ENCODE peak calls at places on chromosomes 1 and 21, in seven cellular contexts. One of them, this sample, is unnamed. For H3K27me3, the result is how much of the 10 kb centered on the place peaks cover.

GRCh38 chr1:51301152-51301843 is 29.1 kb downstream of the TTC39A start:
- DNase-seq in tibial nerve: no peak
- DNase-seq in sigmoid colon: peak
- DNase-seq in SK-N-SH: no peak
- DNase-seq in GM12878: peak
- DNase-seq in K562: no peak
- DNase-seq in ovary: no peak
- DNase-seq in this sample: no peak

GRCh38 chr1:201267481-201268229 is 15.7 kb upstream of the PKP1 start:
- DNase-seq in tibial nerve: no peak
- DNase-seq in sigmoid colon: peak
- DNase-seq in SK-N-SH: no peak
- DNase-seq in GM12878: no peak
- DNase-seq in K562: no peak
- DNase-seq in ovary: no peak
- DNase-seq in this sample: peak

GRCh38 chr1:198387587-198387986 is 152.9 kb downstream of the ATP6V1G3 start:
- DNase-seq in tibial nerve: no peak
- DNase-seq in sigmoid colon: no peak
- DNase-seq in SK-N-SH: no peak
- DNase-seq in GM12878: no peak
- DNase-seq in K562: no peak
- DNase-seq in ovary: no peak
- DNase-seq in this sample: no peak

GRCh38 chr1:13543451-13543911 is 29.7 kb upstream of the LRRC38 start:
- DNase-seq in tibial nerve: no peak
- DNase-seq in sigmoid colon: no peak
- DNase-seq in SK-N-SH: no peak
- DNase-seq in GM12878: no peak
- DNase-seq in K562: no peak
- DNase-seq in ovary: no peak
- DNase-seq in this sample: no peak

GRCh38 chr1:31605908-31606427 is 11.5 kb upstream of the HCRTR1 start:
- DNase-seq in tibial nerve: no peak
- DNase-seq in sigmoid colon: no peak
- DNase-seq in SK-N-SH: no peak
- DNase-seq in GM12878: peak
- DNase-seq in K562: no peak
- DNase-seq in ovary: no peak
- DNase-seq in this sample: peak

GRCh38 chr1:168442931-168443330 is 100.9 kb downstream of the XCL2 start:
- DNase-seq in tibial nerve: no peak
- DNase-seq in sigmoid colon: no peak
- DNase-seq in SK-N-SH: no peak
- DNase-seq in GM12878: no peak
- DNase-seq in K562: no peak
- DNase-seq in ovary: no peak
- DNase-seq in this sample: no peak

GRCh38 chr1:93137604-93138292 is 42.5 kb downstream of the TMED5 start:
- DNase-seq in tibial nerve: no peak
- DNase-seq in sigmoid colon: no peak
- DNase-seq in SK-N-SH: no peak
- DNase-seq in GM12878: no peak
- DNase-seq in K562: no peak
- DNase-seq in ovary: no peak
- DNase-seq in this sample: no peak

GRCh38 chr1:182629674-182630073 is 25.5 kb upstream of the RGS16 start:
- DNase-seq in tibial nerve: no peak
- DNase-seq in sigmoid colon: no peak
- DNase-seq in SK-N-SH: no peak
- DNase-seq in GM12878: no peak
- DNase-seq in K562: no peak
- DNase-seq in ovary: no peak
- DNase-seq in this sample: no peak

GRCh38 chr1:207069059-207069458 is 16.0 kb downstream of the PFKFB2 start:
- DNase-seq in tibial nerve: no peak
- DNase-seq in sigmoid colon: no peak
- DNase-seq in SK-N-SH: no peak
- DNase-seq in GM12878: no peak
- DNase-seq in K562: no peak
- DNase-seq in ovary: no peak
- DNase-seq in this sample: no peak

GRCh38 chr1:224629965-224630364 is 13.8 kb downstream of the CNIH3 start:
- DNase-seq in tibial nerve: no peak
- DNase-seq in sigmoid colon: no peak
- DNase-seq in SK-N-SH: no peak
- DNase-seq in GM12878: no peak
- DNase-seq in K562: no peak
- DNase-seq in ovary: no peak
- DNase-seq in this sample: no peak

GRCh38 chr1:43521716-43522115 is 9.0 kb upstream of the PTPRF start:
- DNase-seq in tibial nerve: no peak
- DNase-seq in sigmoid colon: no peak
- DNase-seq in SK-N-SH: no peak
- DNase-seq in GM12878: no peak
- DNase-seq in K562: no peak
- DNase-seq in ovary: no peak
- DNase-seq in this sample: no peak

GRCh38 chr1:51439895-51440294 is 79.2 kb downstream of the EPS15 start:
- DNase-seq in tibial nerve: no peak
- DNase-seq in sigmoid colon: no peak
- DNase-seq in SK-N-SH: no peak
- DNase-seq in GM12878: no peak
- DNase-seq in K562: no peak
- DNase-seq in ovary: no peak
- DNase-seq in this sample: no peak

GRCh38 chr1:27630859-27631491 is 4.0 kb downstream of the FGR start:
- DNase-seq in tibial nerve: no peak
- DNase-seq in sigmoid colon: peak
- DNase-seq in SK-N-SH: no peak
- DNase-seq in GM12878: peak
- DNase-seq in K562: no peak
- DNase-seq in ovary: no peak
- DNase-seq in this sample: no peak

GRCh38 chr21:29885491-29885890 is 54.3 kb downstream of the GRIK1 start:
- DNase-seq in tibial nerve: no peak
- DNase-seq in sigmoid colon: no peak
- DNase-seq in SK-N-SH: no peak
- DNase-seq in GM12878: no peak
- DNase-seq in K562: no peak
- DNase-seq in ovary: no peak
- DNase-seq in this sample: no peak

GRCh38 chr21:33976082-33976979 is 60.7 kb upstream of the ATP5PO start:
- DNase-seq in tibial nerve: no peak
- DNase-seq in sigmoid colon: peak
- DNase-seq in SK-N-SH: no peak
- DNase-seq in GM12878: peak
- DNase-seq in K562: peak
- DNase-seq in ovary: no peak
- DNase-seq in this sample: no peak

GRCh38 chr1:224058303-224058702 is 55.6 kb upstream of the FBXO28 start:
- DNase-seq in tibial nerve: no peak
- DNase-seq in sigmoid colon: no peak
- DNase-seq in SK-N-SH: no peak
- DNase-seq in GM12878: no peak
- DNase-seq in K562: no peak
- DNase-seq in ovary: no peak
- DNase-seq in this sample: no peak

GRCh38 chr1:18179009-18179408 is 71.4 kb downstream of the IGSF21 start:
- DNase-seq in tibial nerve: no peak
- DNase-seq in sigmoid colon: no peak
- DNase-seq in SK-N-SH: peak
- DNase-seq in GM12878: no peak
- DNase-seq in K562: no peak
- DNase-seq in ovary: no peak
- DNase-seq in this sample: no peak
- H3K27me3 ChIP-seq in tibial nerve: under half
- H3K27me3 ChIP-seq in sigmoid colon: under half
- H3K27me3 ChIP-seq in SK-N-SH: under half
- H3K27me3 ChIP-seq in GM12878: under half
- H3K27me3 ChIP-seq in K562: under half
- H3K27me3 ChIP-seq in ovary: under half
- H3K27me3 ChIP-seq in this sample: under half

DNA sequence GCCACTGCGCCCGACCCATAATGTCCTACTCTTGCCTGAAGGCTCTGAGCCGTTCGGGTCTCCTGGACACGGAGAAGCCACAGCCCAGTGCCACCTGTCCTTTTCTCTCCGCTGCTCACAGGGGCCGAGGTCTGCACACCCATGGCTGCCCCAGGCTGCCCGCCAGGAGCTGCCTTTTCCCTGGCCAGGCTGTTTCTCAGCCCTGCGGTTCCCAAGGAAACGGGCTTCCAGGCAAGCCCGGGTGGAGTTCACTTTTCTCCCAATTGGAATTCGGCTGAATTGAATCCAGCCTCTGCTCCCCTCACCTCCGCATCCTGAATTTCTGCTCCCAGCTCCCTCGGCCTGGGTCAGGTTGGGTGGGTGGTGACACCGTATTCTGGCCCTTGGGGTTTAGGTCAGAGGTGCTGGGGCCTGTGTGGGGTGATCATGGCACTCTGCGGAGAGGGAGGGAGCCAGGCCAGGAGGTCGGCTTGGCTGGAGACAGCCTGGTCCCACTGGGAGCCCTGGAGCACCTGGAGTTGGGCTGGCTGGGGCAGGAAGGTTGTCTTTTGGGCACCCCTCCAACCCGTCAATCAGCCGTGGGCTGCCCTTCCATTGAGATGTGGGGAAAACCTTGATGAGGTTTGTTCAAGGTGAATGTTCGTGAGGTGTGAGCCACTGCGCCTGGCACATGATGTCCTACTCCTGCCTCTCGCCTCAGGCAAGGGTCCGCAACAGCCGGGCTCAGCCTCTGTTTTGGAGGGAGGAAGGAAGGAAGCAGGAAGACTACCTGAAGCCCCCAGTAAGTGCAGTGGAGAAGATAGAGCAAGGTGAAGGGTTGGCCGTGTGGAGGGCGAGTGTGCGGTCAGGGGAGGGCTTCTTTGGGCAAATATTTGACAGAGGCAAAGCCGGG is 25.1 kb downstream of the RRP1 start:
- DNase-seq in tibial nerve: no peak
- DNase-seq in sigmoid colon: no peak
- DNase-seq in SK-N-SH: no peak
- DNase-seq in GM12878: no peak
- DNase-seq in K562: no peak
- DNase-seq in ovary: no peak
- DNase-seq in this sample: no peak
- TF ChIP-seq EP300 in tibial nerve: no peak
- TF ChIP-seq EP300 in sigmoid colon: no peak
- TF ChIP-seq EP300 in SK-N-SH: no peak
- TF ChIP-seq EP300 in GM12878: no peak
- TF ChIP-seq EP300 in K562: no peak
- TF ChIP-seq EP300 in ovary: no peak
- TF ChIP-seq EP300 in this sample: no peak

GRCh38 chr1:181497870-181498269 is 14.6 kb downstream of the CACNA1E start:
- DNase-seq in tibial nerve: no peak
- DNase-seq in sigmoid colon: no peak
- DNase-seq in SK-N-SH: no peak
- DNase-seq in GM12878: no peak
- DNase-seq in K562: peak
- DNase-seq in ovary: no peak
- DNase-seq in this sample: no peak
- TF ChIP-seq CTCF in tibial nerve: no peak
- TF ChIP-seq CTCF in sigmoid colon: no peak
- TF ChIP-seq CTCF in SK-N-SH: no peak
- TF ChIP-seq CTCF in GM12878: peak
- TF ChIP-seq CTCF in K562: peak
- TF ChIP-seq CTCF in ovary: no peak
- TF ChIP-seq CTCF in this sample: no peak

GRCh38 chr1:160050619-160051018 is 18.8 kb upstream of the PIGM start:
- DNase-seq in tibial nerve: no peak
- DNase-seq in sigmoid colon: no peak
- DNase-seq in SK-N-SH: no peak
- DNase-seq in GM12878: no peak
- DNase-seq in K562: no peak
- DNase-seq in ovary: no peak
- DNase-seq in this sample: no peak

GRCh38 chr1:160046494-160047115 is 14.8 kb upstream of the PIGM start:
- DNase-seq in tibial nerve: peak
- DNase-seq in sigmoid colon: peak
- DNase-seq in SK-N-SH: peak
- DNase-seq in GM12878: no peak
- DNase-seq in K562: peak
- DNase-seq in ovary: peak
- DNase-seq in this sample: peak

GRCh38 chr1:160048335-160048734 is 16.5 kb upstream of the PIGM start:
- DNase-seq in tibial nerve: no peak
- DNase-seq in sigmoid colon: no peak
- DNase-seq in SK-N-SH: no peak
- DNase-seq in GM12878: no peak
- DNase-seq in K562: no peak
- DNase-seq in ovary: no peak
- DNase-seq in this sample: no peak

GRCh38 chr1:160045653-160046052 is 13.9 kb upstream of the PIGM start:
- DNase-seq in tibial nerve: no peak
- DNase-seq in sigmoid colon: no peak
- DNase-seq in SK-N-SH: no peak
- DNase-seq in GM12878: no peak
- DNase-seq in K562: no peak
- DNase-seq in ovary: no peak
- DNase-seq in this sample: no peak

DNA sequence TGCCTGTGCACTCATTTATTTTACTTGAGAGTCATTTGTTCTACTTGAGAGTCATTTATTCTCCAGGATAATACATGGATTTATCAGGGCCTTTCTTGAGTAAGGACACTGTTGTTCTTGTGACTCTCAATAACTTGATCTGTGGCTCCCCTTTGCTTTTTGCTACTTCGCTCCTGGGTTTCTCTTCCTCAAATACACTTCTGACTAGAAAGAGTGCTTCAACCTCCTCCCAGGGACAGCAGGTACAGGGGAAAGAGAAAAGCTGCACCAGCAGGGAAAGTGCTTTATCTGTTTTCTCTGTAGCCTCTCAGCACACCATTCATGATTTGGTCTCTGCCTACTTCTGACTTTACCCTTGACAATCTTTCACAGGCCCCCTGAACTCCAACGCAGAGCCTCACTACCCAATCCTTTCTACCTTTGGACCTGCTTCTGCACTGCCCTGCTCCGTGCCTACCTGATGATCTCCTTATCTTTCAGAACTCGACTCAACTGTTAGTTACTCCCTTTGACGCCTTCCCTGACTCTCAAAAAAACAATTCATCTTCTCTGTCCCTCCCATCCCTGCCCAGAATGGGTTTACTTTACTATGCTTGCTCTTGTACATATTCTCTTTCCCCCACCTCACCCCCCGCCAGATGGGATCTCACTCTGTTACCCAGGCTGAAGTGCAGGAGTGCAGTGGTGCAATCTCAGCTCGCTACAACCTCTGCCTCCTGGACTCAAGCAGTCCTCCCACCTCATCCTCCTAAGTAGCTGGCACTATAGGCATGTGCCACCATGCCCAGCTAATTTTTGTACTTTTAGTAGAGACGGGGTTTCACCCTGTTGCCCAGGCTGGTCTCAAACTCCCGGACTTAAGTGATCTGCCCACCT is 15.6 kb upstream of the PIGM start:
- DNase-seq in tibial nerve: no peak
- DNase-seq in sigmoid colon: no peak
- DNase-seq in SK-N-SH: no peak
- DNase-seq in GM12878: no peak
- DNase-seq in K562: no peak
- DNase-seq in ovary: no peak
- DNase-seq in this sample: no peak
- H3K27me3 ChIP-seq in tibial nerve: under half
- H3K27me3 ChIP-seq in sigmoid colon: under half
- H3K27me3 ChIP-seq in SK-N-SH: under half
- H3K27me3 ChIP-seq in GM12878: under half
- H3K27me3 ChIP-seq in K562: under half
- H3K27me3 ChIP-seq in ovary: under half
- H3K27me3 ChIP-seq in this sample: under half